ENCODE peak calls at places on chromosomes 3 and 15, in nine cellular contexts. A is adrenal gland, M is endodermal cell, U is right lobe of liver, J is transverse colon, N is heart right ventricle, P is OCI-LY7, S is RWPE2, X is tibial artery. D is an unnamed sample.

GRCh38 chr3:113746955-113747718 is at the start of gene ATP6V1A:
- DNase-seq in A (peak), M (peak), U (peak), J (peak), N (peak), P (peak), S (peak), X (peak), D (peak)

GRCh38 chr15:38072507-38073277 is 138.3 kb downstream of the TMCO5A start:
- DNase-seq in A (peak), M (peak), U (peak), J (peak), N (peak), P (peak), S (peak), X (peak), D (peak)

GRCh38 chr15:70023064-70023768 is 74.5 kb downstream of the TLE3 start:
- DNase-seq in A (no peak), M (peak), U (no peak), J (no peak), N (no peak), P (peak), S (no peak), X (no peak), D (no peak)

GRCh38 chr15:51917493-51917892 is 54.1 kb downstream of the LEO1 start:
- DNase-seq in A (no peak), M (peak), U (no peak), J (no peak), N (no peak), P (peak), S (no peak), X (no peak), D (peak)

GRCh38 chr3:90035643-90036042 is 928.2 kb downstream of the EPHA3 start:
- DNase-seq in A (no peak), M (no peak), U (no peak), J (no peak), N (no peak), P (no peak), S (no peak), X (no peak), D (no peak)

GRCh38 chr3:149352556-149352955 is 19.1 kb upstream of the TM4SF18 start:
- DNase-seq in A (peak), M (peak), U (peak), J (peak), N (peak), P (peak), S (peak), X (peak), D (peak)

GRCh38 chr15:89164712-89165211 is 56.6 kb downstream of the RLBP1 start:
- DNase-seq in A (no peak), M (no peak), U (no peak), J (no peak), N (peak), P (no peak), S (no peak), X (no peak), D (peak)

GRCh38 chr3:172520332-172520831 is 2.8 kb downstream of the TNFSF10 start:
- DNase-seq in A (no peak), M (no peak), U (no peak), J (no peak), N (no peak), P (no peak), S (no peak), X (no peak), D (no peak)

GRCh38 chr3:163056874-163057497 is 1560.4 kb downstream of the OTOL1 start:
- DNase-seq in A (peak), M (peak), U (no peak), J (peak), N (no peak), P (peak), S (no peak), X (peak), D (peak)

GRCh38 chr15:89016549-89017041 is 71.7 kb upstream of the ABHD2 start:
- DNase-seq in A (peak), M (no peak), U (no peak), J (no peak), N (peak), P (no peak), S (peak), X (no peak), D (peak)

GRCh38 chr3:179713643-179714090 is 60.8 kb downstream of the USP13 start:
- DNase-seq in A (no peak), M (no peak), U (no peak), J (no peak), N (no peak), P (no peak), S (no peak), X (no peak), D (no peak)

GRCh38 chr3:49703443-49703927 is 14.1 kb downstream of the RNF123 start:
- DNase-seq in A (peak), M (peak), U (no peak), J (peak), N (peak), P (peak), S (no peak), X (no peak), D (peak)

GRCh38 chr15:85730001-85730820 is 64.5 kb downstream of the KLHL25 start:
- DNase-seq in A (peak), M (peak), U (no peak), J (no peak), N (peak), P (peak), S (no peak), X (no peak), D (no peak)

GRCh38 chr3:46926871-46927717 is 49.5 kb downstream of the CCDC12 start:
- DNase-seq in A (no peak), M (no peak), U (no peak), J (peak), N (peak), P (peak), S (peak), X (peak), D (no peak)

GRCh38 chr3:12585970-12586369 is 29.1 kb downstream of the MKRN2 start:
- DNase-seq in A (no peak), M (no peak), U (no peak), J (no peak), N (no peak), P (no peak), S (no peak), X (no peak), D (peak)

GRCh38 chr15:51299187-51300015 is 39.0 kb downstream of the CYP19A1 start:
- DNase-seq in A (no peak), M (no peak), U (no peak), J (no peak), N (no peak), P (no peak), S (peak), X (no peak), D (no peak)

GRCh38 chr3:6825527-6825926 is 35.4 kb upstream of the GRM7 start:
- DNase-seq in A (no peak), M (no peak), U (no peak), J (no peak), N (no peak), P (no peak), S (no peak), X (no peak), D (no peak)

DNA sequence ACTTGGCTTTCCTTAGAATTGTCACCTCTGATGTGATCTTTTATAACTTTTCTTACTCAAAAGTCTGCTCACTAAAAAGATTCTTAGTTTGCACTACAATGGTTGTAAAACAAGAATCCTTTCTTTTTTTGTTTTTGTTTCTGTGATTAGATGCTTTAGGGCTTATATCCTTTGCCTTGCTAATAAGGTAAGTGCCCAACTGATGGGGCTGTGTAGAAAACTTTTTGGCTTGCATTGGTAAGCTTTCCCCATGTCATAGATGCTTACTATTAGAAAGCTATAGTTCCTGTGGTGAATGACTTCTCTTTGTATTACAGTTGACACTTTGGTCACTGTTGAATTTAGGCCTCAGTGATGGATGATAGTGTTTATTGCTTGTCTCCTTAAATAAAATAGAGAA is 5.1 kb downstream of the ABHD5 start:
- DNase-seq in A (no peak), M (no peak), U (no peak), J (no peak), N (no peak), P (no peak), S (no peak), X (no peak), D (no peak)
- H3K27ac ChIP-seq in A (no peak), M (no peak), U (no peak), J (no peak), N (no peak), P (no peak), S (peak), X (peak), D (no peak)

GRCh38 chr3:14235896-14236295 is 57.3 kb downstream of the LSM3 start:
- DNase-seq in A (no peak), M (no peak), U (no peak), J (no peak), N (peak), P (no peak), S (no peak), X (no peak), D (peak)
- H3K4me3 ChIP-seq in A (no peak), M (no peak), U (no peak), J (no peak), N (no peak), P (no peak), S (no peak), X (no peak), D (no peak)

DNA sequence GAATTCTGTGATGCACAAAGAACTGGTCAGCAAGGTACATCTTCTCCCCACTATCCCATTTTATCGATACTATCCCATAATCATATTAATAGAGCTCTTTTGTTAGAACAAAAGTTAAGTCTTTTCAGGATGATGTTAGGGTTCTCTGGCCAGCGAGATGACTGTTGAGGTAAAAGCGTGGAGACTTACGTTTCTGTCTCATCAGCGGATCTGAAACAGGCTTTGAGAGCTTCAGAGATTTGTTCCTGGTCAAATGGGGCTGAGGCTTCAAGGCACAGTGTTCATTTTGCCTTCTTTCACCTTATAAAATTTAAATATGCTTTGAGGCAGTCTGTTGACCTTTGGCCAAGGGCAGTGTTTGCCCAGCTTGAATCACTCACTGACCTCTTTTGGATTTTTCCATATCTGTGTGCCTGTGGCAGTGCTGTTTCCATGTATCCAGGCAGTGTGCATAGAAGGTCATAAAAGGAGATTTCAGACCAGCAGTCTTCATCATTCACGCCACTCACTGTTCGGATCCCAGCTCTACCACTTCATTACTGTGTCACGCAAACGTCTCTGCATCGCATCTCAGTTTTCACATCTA is 3.1 kb downstream of the ADAMTSL3 start:
- DNase-seq in A (no peak), M (no peak), U (peak), J (no peak), N (no peak), P (no peak), S (no peak), X (no peak), D (no peak)
- H3K27ac ChIP-seq in A (no peak), M (no peak), U (peak), J (peak), N (peak), P (no peak), S (no peak), X (no peak), D (no peak)

GRCh38 chr15:49042165-49042564 is 4.1 kb downstream of the SECISBP2L start:
- DNase-seq in A (no peak), M (no peak), U (no peak), J (no peak), N (no peak), P (no peak), S (no peak), X (no peak), D (no peak)
- H3K4me3 ChIP-seq in A (no peak), M (no peak), U (no peak), J (no peak), N (no peak), P (no peak), S (no peak), X (no peak), D (no peak)

GRCh38 chr3:71838406-71838805 is 53.5 kb upstream of the PROK2 start:
- DNase-seq in A (no peak), M (peak), U (no peak), J (no peak), N (no peak), P (no peak), S (no peak), X (no peak), D (no peak)
- H3K27ac ChIP-seq in A (no peak), M (no peak), U (no peak), J (no peak), N (no peak), P (no peak), S (no peak), X (no peak), D (no peak)

D was measured in thyroid gland.